ENCODE peak calls at places on chromosomes 12 and 14, in five cellular contexts. One of them, this sample, is unnamed.

GRCh38 chr12:4584281-4584680 is 22.3 kb downstream of the DYRK4 start:
- DNase-seq in K562: no peak
- DNase-seq in breast epithelium: no peak
- DNase-seq in GM12878: no peak
- DNase-seq in HCT116: no peak
- DNase-seq in this sample: no peak

GRCh38 chr12:2300886-2301285 is 248.1 kb downstream of the CACNA1C start:
- DNase-seq in K562: no peak
- DNase-seq in breast epithelium: no peak
- DNase-seq in GM12878: no peak
- DNase-seq in HCT116: no peak
- DNase-seq in this sample: no peak

GRCh38 chr12:108805136-108805535 is 52.2 kb downstream of the SSH1 start:
- DNase-seq in K562: no peak
- DNase-seq in breast epithelium: peak; percentile 69
- DNase-seq in GM12878: no peak
- DNase-seq in HCT116: no peak
- DNase-seq in this sample: no peak

GRCh38 chr12:126069549-126070165 is 1004.4 kb downstream of the AACS start:
- DNase-seq in K562: peak; percentile 22
- DNase-seq in breast epithelium: no peak
- DNase-seq in GM12878: no peak
- DNase-seq in HCT116: peak; percentile 45
- DNase-seq in this sample: peak; percentile 51

GRCh38 chr14:78143489-78144145 is 26.6 kb upstream of the NRXN3 start:
- DNase-seq in K562: peak; percentile 21
- DNase-seq in breast epithelium: no peak
- DNase-seq in GM12878: no peak
- DNase-seq in HCT116: no peak
- DNase-seq in this sample: no peak

GRCh38 chr12:4355843-4356327 is 23.6 kb downstream of the FGF23 start:
- DNase-seq in K562: peak; percentile 33
- DNase-seq in breast epithelium: no peak
- DNase-seq in GM12878: no peak
- DNase-seq in HCT116: peak; percentile 41
- DNase-seq in this sample: peak; percentile 63

GRCh38 chr14:66485910-66486421 is at the start of gene CCDC196:
- DNase-seq in K562: no peak
- DNase-seq in breast epithelium: no peak
- DNase-seq in GM12878: no peak
- DNase-seq in HCT116: no peak
- DNase-seq in this sample: no peak

GRCh38 chr14:82313889-82314288 is 780.2 kb upstream of the SEL1L start:
- DNase-seq in K562: no peak
- DNase-seq in breast epithelium: no peak
- DNase-seq in GM12878: no peak
- DNase-seq in HCT116: no peak
- DNase-seq in this sample: no peak

GRCh38 chr12:16939871-16940306 is 333.9 kb upstream of the LMO3 start:
- DNase-seq in K562: peak; percentile 12
- DNase-seq in breast epithelium: no peak
- DNase-seq in GM12878: peak; percentile 26
- DNase-seq in HCT116: peak; percentile 78
- DNase-seq in this sample: peak; percentile 79

GRCh38 chr14:55701638-55702037 is 121.6 kb downstream of the KTN1 start:
- DNase-seq in K562: no peak
- DNase-seq in breast epithelium: no peak
- DNase-seq in GM12878: peak; percentile 45
- DNase-seq in HCT116: no peak
- DNase-seq in this sample: no peak

GRCh38 chr12:46388427-46388992 is 15.9 kb upstream of the SLC38A2 start:
- DNase-seq in K562: no peak
- DNase-seq in breast epithelium: no peak
- DNase-seq in GM12878: peak; percentile 75
- DNase-seq in HCT116: no peak
- DNase-seq in this sample: no peak

GRCh38 chr12:989751-990278 is 1.2 kb upstream of the ERC1 start:
- DNase-seq in K562: peak; percentile 42
- DNase-seq in breast epithelium: no peak
- DNase-seq in GM12878: no peak
- DNase-seq in HCT116: no peak
- DNase-seq in this sample: no peak

GRCh38 chr12:18468521-18469075 is 207.3 kb downstream of the PIK3C2G start:
- DNase-seq in K562: no peak
- DNase-seq in breast epithelium: no peak
- DNase-seq in GM12878: no peak
- DNase-seq in HCT116: no peak
- DNase-seq in this sample: no peak

GRCh38 chr12:22477166-22477893 is 67.0 kb downstream of the C2CD5 start:
- DNase-seq in K562: no peak
- DNase-seq in breast epithelium: no peak
- DNase-seq in GM12878: no peak
- DNase-seq in HCT116: no peak
- DNase-seq in this sample: peak; percentile 26

GRCh38 chr14:70827366-70828151 is 18.2 kb upstream of the MAP3K9 start:
- DNase-seq in K562: no peak
- DNase-seq in breast epithelium: no peak
- DNase-seq in GM12878: no peak
- DNase-seq in HCT116: no peak
- DNase-seq in this sample: no peak

GRCh38 chr14:70748422-70748821 is 60.9 kb downstream of the MAP3K9 start:
- DNase-seq in K562: no peak
- DNase-seq in breast epithelium: peak; percentile 40
- DNase-seq in GM12878: no peak
- DNase-seq in HCT116: no peak
- DNase-seq in this sample: no peak

GRCh38 chr14:99387880-99388279 is 92.8 kb downstream of the SETD3 start:
- DNase-seq in K562: no peak
- DNase-seq in breast epithelium: no peak
- DNase-seq in GM12878: no peak
- DNase-seq in HCT116: no peak
- DNase-seq in this sample: no peak

GRCh38 chr12:131087991-131088700 is 134.4 kb downstream of the ADGRD1 start:
- DNase-seq in K562: no peak
- DNase-seq in breast epithelium: peak; percentile 8
- DNase-seq in GM12878: no peak
- DNase-seq in HCT116: no peak
- DNase-seq in this sample: no peak

DNA sequence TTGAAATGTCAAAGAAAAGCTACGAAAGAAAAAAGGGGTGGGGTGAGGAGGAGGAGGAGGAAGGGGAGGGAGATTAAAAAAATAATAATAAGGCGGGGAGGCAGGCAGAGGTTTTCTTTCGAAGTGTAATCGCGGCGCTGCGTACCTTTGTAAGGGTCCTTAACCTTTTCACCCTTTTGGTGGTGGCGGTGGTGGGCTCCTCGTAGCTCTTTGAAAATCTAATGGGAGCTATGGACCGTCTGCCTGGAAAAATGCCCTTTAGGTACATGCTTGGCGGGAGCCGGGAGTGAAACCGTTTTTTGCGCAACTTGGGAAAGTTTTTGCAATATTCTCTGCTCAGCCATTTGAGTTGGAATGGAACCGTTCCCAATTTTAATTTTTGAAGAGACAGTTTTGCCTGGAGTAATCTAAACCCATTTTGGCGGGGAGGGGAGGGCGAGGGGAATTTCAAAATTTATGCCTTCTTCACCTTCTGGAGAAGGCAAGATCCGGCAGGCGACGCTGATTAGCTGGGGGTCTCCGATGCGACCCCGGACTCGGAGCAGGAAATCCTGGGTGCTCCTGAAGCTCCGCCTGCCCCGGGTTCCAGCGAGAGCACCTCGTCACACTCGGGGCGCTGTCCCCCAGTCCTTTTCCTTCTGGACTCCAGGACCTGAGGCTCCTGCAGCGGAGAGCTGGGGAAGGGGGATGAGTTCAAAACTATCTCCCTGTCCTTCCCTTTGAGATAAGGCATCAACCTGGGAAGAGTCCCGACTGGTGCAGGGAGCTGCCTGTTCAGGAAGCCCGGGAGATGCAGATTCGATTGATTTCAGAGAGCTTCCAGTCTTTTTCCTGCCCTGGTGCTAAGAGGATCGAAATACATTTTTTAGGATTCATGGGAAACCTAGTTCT is 74.6 kb upstream of the TBX5 start:
- DNase-seq in K562: no peak
- DNase-seq in breast epithelium: no peak
- DNase-seq in GM12878: no peak
- DNase-seq in HCT116: no peak
- DNase-seq in this sample: no peak
- H3K27me3 ChIP-seq in K562: peaks cover 14% of the 10 kb centered on the region
- H3K27me3 ChIP-seq in breast epithelium: peaks cover 66% of the 10 kb centered on the region
- H3K27me3 ChIP-seq in GM12878: peaks cover 11% of the 10 kb centered on the region
- H3K27me3 ChIP-seq in HCT116: peaks cover 74% of the 10 kb centered on the region
- H3K27me3 ChIP-seq in this sample: peaks cover 21% of the 10 kb centered on the region

DNA sequence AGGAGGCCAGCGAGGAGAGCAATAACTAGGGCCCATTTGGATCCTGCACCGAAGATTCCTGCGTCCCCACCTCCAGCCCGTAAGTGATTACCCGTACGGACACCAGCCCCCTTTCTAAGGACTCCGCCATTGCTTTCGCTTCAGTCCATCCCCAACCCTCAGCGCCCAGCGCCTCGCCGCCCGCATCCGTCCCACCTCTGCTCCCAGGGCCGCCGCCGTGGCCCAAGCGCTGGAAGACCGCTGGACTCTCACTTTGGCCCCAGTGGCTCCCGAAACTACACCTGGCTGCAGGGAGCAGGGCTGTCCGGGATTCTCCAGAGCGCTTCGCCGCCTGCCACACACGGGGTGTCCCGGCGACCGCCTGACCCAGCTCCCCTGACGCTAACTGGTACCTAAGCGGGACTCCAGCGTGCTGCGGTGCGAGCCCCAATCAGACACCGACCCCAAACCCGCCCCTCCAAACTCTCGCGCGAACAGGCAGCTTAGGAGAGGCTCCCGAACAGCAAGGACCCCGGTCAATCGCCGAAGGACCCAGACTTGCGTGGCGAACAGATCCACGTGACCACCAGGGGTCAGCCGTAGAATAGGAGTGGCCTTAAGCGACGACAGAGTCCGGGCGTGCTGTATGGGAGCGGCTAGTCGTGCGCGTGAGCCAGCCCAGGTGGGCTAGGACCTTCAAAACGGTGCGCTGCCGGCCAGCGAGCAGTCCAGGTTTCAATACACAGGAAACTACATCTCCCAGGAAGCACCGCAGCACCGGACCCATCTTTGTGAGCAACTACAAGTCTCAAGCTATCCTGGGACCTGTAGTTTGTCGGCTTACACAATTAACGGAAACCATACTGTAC is at the start of gene CNPY2:
- DNase-seq in K562: peak; percentile 94
- DNase-seq in breast epithelium: peak; percentile 95
- DNase-seq in GM12878: peak; percentile 97
- DNase-seq in HCT116: peak; percentile 99
- DNase-seq in this sample: peak; percentile 94
- TF ChIP-seq POLR2AphosphoS5 in K562: no peak
- TF ChIP-seq POLR2AphosphoS5 in breast epithelium: peak; percentile 89
- TF ChIP-seq POLR2AphosphoS5 in GM12878: peak; percentile 92
- TF ChIP-seq POLR2AphosphoS5 in HCT116: peak; percentile 87
- TF ChIP-seq POLR2AphosphoS5 in this sample: peak; percentile 71

GRCh38 chr14:36747411-36748184 is 85.9 kb downstream of the PAX9 start:
- DNase-seq in K562: peak; percentile 37
- DNase-seq in breast epithelium: no peak
- DNase-seq in GM12878: no peak
- DNase-seq in HCT116: no peak
- DNase-seq in this sample: no peak
- TF ChIP-seq CTCF in K562: peak; percentile 56
- TF ChIP-seq CTCF in breast epithelium: no peak
- TF ChIP-seq CTCF in GM12878: peak; percentile 48
- TF ChIP-seq CTCF in HCT116: peak; percentile 84
- TF ChIP-seq CTCF in this sample: peak; percentile 56

DNA sequence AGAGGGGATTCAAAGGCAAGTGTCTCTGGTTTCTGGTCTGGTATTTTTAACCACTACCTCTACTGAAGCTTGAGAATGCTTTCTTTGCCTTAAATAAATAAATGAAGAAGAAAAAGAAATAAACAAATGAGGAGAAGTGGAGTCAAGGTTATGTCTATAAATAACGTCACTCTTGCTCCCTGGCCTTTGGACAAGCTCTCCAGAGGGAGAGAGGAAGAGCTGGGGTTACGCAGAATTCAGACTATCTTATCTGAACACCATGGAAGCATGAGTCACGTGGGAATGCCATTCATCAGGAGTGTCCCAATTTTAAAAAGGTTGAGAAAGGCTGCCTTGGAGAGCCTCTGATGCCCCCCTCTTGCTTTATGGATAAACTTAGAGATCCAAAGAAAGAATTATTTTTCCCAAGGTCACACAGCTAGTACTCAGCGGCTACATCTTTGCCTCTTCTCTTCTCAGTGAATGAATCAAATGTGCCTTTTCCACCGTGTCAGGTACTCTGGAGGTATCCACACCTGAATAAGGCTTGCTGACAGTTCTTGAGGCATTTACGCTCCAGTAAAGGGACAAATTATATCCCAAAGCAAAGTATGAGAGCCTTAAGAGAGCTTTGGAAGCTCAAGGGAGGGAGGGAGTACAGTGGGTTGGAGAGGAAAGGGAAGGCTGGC is 12.9 kb upstream of the MSI1 start:
- DNase-seq in K562: peak; percentile 67
- DNase-seq in breast epithelium: no peak
- DNase-seq in GM12878: no peak
- DNase-seq in HCT116: no peak
- DNase-seq in this sample: no peak
- H3K27me3 ChIP-seq in K562: peaks cover 3% of the 10 kb centered on the region
- H3K27me3 ChIP-seq in breast epithelium: no peaks in the 10 kb centered on the region
- H3K27me3 ChIP-seq in GM12878: no peaks in the 10 kb centered on the region
- H3K27me3 ChIP-seq in HCT116: no peaks in the 10 kb centered on the region
- H3K27me3 ChIP-seq in this sample: peaks cover 5% of the 10 kb centered on the region

DNA sequence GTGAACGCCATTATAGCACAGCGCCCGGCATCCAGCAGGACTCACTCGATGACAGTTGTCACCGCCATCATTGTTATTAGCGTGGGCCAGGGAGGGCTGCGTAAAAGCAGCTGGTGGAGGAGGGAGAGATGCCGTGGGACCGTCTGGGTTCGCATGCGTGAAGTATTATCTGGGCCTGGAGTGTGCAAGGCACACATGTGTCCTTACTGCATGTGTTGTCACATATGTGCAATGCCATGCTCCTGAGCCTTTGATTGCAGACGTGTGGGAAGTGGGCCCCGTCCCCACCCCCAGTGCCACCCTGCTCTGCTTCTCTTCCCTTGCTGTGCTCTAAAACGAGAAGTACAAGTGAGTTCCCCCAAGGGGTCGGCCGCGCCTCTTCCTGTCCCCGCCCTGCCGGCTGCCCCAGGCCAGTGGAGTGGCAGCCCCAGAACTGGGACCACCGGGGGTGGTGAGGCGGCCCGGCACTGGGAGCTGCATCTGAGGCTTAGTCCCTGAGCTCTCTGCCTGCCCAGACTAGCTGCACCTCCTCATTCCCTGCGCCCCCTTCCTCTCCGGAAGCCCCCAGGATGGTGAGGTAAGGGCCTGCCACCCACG is at the start of gene PTPN6:
- DNase-seq in K562: no peak
- DNase-seq in breast epithelium: no peak
- DNase-seq in GM12878: no peak
- DNase-seq in HCT116: no peak
- DNase-seq in this sample: peak; percentile 96
- TF ChIP-seq POLR2AphosphoS5 in K562: no peak
- TF ChIP-seq POLR2AphosphoS5 in breast epithelium: no peak
- TF ChIP-seq POLR2AphosphoS5 in GM12878: peak; percentile 84
- TF ChIP-seq POLR2AphosphoS5 in HCT116: no peak
- TF ChIP-seq POLR2AphosphoS5 in this sample: peak; percentile 88

This sample was measured in HL-60.